ENCODE peak calls at places on chromosomes 6 and 20, in nine cellular contexts. T is breast epithelium; Q is PC-9; X is heart right ventricle; M is stomach; F is CD8-positive, alpha-beta T cell; A is A549; V is tibial nerve; J is neural progenitor cell. P is an unnamed sample.
A peak's percentile ranks its signal among the peaks of the same experiment; 100 is the strongest.

GRCh38 chr6:53536561-53536960 is 8.3 kb downstream of the GCLC start:
- DNase-seq in A (no peak), T (no peak), V (no peak), J (no peak), Q (no peak), F (no peak), M (no peak), X (no peak), P (no peak)

GRCh38 chr6:14655990-14656640 is 538.5 kb downstream of the CD83 start:
- DNase-seq in M (no peak), T (no peak), J (no peak), V (no peak), Q (no peak), X (no peak), A (no peak), F (no peak), P (no peak)

GRCh38 chr6:40436685-40437604 is 150.2 kb downstream of the LRFN2 start:
- DNase-seq in T (no peak), J (no peak), X (no peak), V (no peak), Q (no peak), F (no peak), A (no peak), M (no peak), P (no peak)

GRCh38 chr6:111925296-111925695 is 52.0 kb upstream of the FYN start:
- DNase-seq in T (no peak), F (no peak), J (no peak), V (no peak), M (no peak), A (no peak), X (no peak), Q (no peak), P (no peak)

GRCh38 chr20:20096421-20096820 is 44.1 kb downstream of the CFAP61 start:
- DNase-seq in T (no peak), J (no peak), A (no peak), X (no peak), V (no peak), F (no peak), Q (no peak), M (no peak), P (no peak)

GRCh38 chr6:77124604-77125003 is 338.7 kb downstream of the HTR1B start:
- DNase-seq in M (no peak), Q (no peak), V (no peak), J (no peak), X (no peak), T (no peak), F (no peak), A (no peak), P (no peak)

GRCh38 chr6:18088419-18089296 is 33.8 kb downstream of the NHLRC1 start:
- DNase-seq in X (no peak), Q (no peak), F (no peak), J (no peak), M (no peak), T (no peak), A (no peak), V (no peak), P (no peak)

GRCh38 chr6:168851460-168852103 is 402.1 kb downstream of the THBS2 start:
- DNase-seq in J (no peak), M (no peak), A (no peak), T (no peak), V (no peak), F (no peak), Q (no peak), X (no peak), P (no peak)

GRCh38 chr6:28589234-28589951 is 63.7 kb downstream of the GPX5 start:
- DNase-seq in T (no peak), V (no peak), J (peak; percentile 87), Q (peak; percentile 78), M (no peak), A (peak; percentile 97), F (no peak), X (no peak), P (no peak)

GRCh38 chr6:166640342-166641043 is 13.4 kb upstream of the RPS6KA2 start:
- DNase-seq in X (peak; percentile 51), M (peak; percentile 59), J (no peak), T (no peak), V (no peak), A (no peak), Q (no peak), F (no peak), P (peak; percentile 88)

GRCh38 chr20:60600036-60600435 is 641.8 kb downstream of the CDH26 start:
- DNase-seq in T (no peak), F (no peak), M (no peak), X (no peak), Q (no peak), J (no peak), V (no peak), A (no peak), P (no peak)

GRCh38 chr6:153616506-153616905 is 422.5 kb upstream of the OPRM1 start:
- DNase-seq in Q (no peak), V (no peak), A (no peak), M (no peak), J (peak; percentile 19), F (no peak), X (no peak), T (no peak), P (no peak)

GRCh38 chr6:159929819-159930218 is 39.0 kb downstream of the MAS1 start:
- DNase-seq in F (peak; percentile 57), V (no peak), A (no peak), T (no peak), M (peak; percentile 43), X (no peak), J (no peak), Q (no peak), P (no peak)

GRCh38 chr6:34095741-34096140 is 50.1 kb downstream of the GRM4 start:
- DNase-seq in M (no peak), J (no peak), T (no peak), Q (no peak), V (no peak), F (no peak), A (no peak), X (no peak), P (no peak)

GRCh38 chr20:22418738-22419137 is 165.6 kb downstream of the FOXA2 start:
- DNase-seq in J (no peak), V (no peak), T (no peak), Q (peak; percentile 6), X (no peak), M (no peak), A (no peak), F (no peak), P (no peak)

GRCh38 chr6:27593200-27593818 is 120.4 kb upstream of the ZNF184 start:
- DNase-seq in F (no peak), T (no peak), X (no peak), V (no peak), Q (peak; percentile 29), J (peak; percentile 36), M (no peak), A (no peak), P (no peak)

GRCh38 chr20:49948809-49949507 is 12.8 kb downstream of the RNF114 start:
- DNase-seq in X (no peak), T (no peak), J (no peak), A (peak; percentile 62), V (no peak), F (no peak), M (no peak), Q (no peak), P (no peak)

GRCh38 chr6:17202526-17202925 is 78.6 kb upstream of the RBM24 start:
- DNase-seq in V (no peak), J (no peak), M (no peak), Q (no peak), A (no peak), T (no peak), X (no peak), F (no peak), P (no peak)

GRCh38 chr6:4848382-4849068 is 72.3 kb downstream of the CDYL start:
- DNase-seq in M (peak; percentile 49), T (no peak), A (peak; percentile 16), Q (peak; percentile 38), V (no peak), X (peak; percentile 23), F (peak; percentile 24), J (peak; percentile 64), P (no peak)
- TF ChIP-seq CTCF in M (no peak), T (no peak), A (peak; percentile 36), Q (peak; percentile 64), V (no peak), X (peak; percentile 39), F (no peak), J (peak; percentile 62), P (peak; percentile 28)

GRCh38 chr6:161254126-161254753 is 19.6 kb downstream of the AGPAT4 start:
- DNase-seq in T (no peak), A (no peak), F (no peak), J (no peak), X (no peak), Q (no peak), V (no peak), M (no peak), P (no peak)
- H3K27ac ChIP-seq in T (no peak overlapping the region), A (no peak overlapping the region), F (no peak overlapping the region), J (peak overlapping the region; percentile 84), X (no peak overlapping the region), Q (no peak overlapping the region), V (no peak overlapping the region), M (no peak overlapping the region), P (no peak overlapping the region)

GRCh38 chr20:44350567-44350966 is 4.9 kb upstream of the HNF4A start:
- DNase-seq in F (no peak), Q (no peak), M (no peak), X (no peak), J (no peak), T (no peak), A (no peak), V (no peak), P (no peak)

GRCh38 chr20:44349349-44349748 is 6.2 kb upstream of the HNF4A start:
- DNase-seq in T (no peak), X (no peak), M (no peak), F (no peak), Q (no peak), A (no peak), J (no peak), V (no peak), P (no peak)

GRCh38 chr20:44344723-44345122 is 7.9 kb downstream of the R3HDML start:
- DNase-seq in A (no peak), J (no peak), F (no peak), M (no peak), V (no peak), Q (no peak), T (no peak), X (no peak), P (no peak)

GRCh38 chr20:44345147-44345546 is 8.3 kb downstream of the R3HDML start:
- DNase-seq in T (no peak), X (no peak), Q (no peak), V (no peak), A (no peak), M (no peak), F (no peak), J (no peak), P (peak; percentile 66)

GRCh38 chr20:44348168-44348659 is 7.3 kb upstream of the HNF4A start:
- DNase-seq in A (no peak), X (no peak), J (no peak), M (no peak), F (no peak), T (no peak), V (no peak), Q (no peak), P (no peak)
- H3K4me3 ChIP-seq in A (no peak overlapping the region), X (no peak overlapping the region), J (no peak overlapping the region), M (no peak overlapping the region), F (no peak overlapping the region), T (no peak overlapping the region), V (no peak overlapping the region), Q (no peak overlapping the region), P (no peak overlapping the region)

DNA sequence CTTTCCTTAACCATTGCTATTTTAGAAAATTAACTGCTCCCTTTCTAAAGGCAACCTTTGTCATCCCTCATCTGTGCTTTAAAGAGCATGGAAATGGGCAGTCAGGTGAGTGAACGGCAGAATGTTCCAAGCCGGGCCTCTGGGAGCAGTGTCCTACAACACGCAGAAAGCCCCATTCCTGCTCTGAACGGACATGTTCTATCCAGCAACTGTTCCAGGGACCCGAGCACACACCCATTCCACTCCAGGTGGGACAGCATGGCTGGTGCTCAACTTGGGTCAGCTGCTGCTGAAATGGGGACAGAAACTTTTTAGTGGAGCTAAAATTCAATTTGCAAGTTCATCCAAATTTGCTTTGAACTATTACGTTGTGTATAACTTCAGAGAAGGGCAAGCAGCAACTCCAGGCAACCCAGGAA is 26.7 kb downstream of the DIDO1 start:
- DNase-seq in F (no peak), M (no peak), T (peak; percentile 41), A (no peak), J (peak; percentile 47), V (no peak), X (no peak), Q (no peak), P (no peak)
- TF ChIP-seq CTCF in F (no peak), M (no peak), T (no peak), A (no peak), J (no peak), V (no peak), X (no peak), Q (no peak), P (no peak)